ENCODE peak calls at places on chromosomes 6 and 20, in six cellular contexts. R, K, F, T, U and G are unnamed samples. For H3K27me3, the result is how much of the 10 kb centered on the place peaks cover.

GRCh38 chr20:49594143-49594928 is 26.4 kb upstream of the PTGIS start:
- DNase-seq in T (peak), K (no peak), F (no peak), U (peak), R (peak), G (peak)

GRCh38 chr6:90369024-90369519 is 72.4 kb upstream of the BACH2 start:
- DNase-seq in U (peak), R (peak), K (peak), T (peak), F (peak), G (peak)

GRCh38 chr6:166977626-166978550 is 21.3 kb upstream of the CEP43 start:
- DNase-seq in R (no peak), U (no peak), T (no peak), K (no peak), F (no peak), G (no peak)

GRCh38 chr6:75525682-75526081 is 32.1 kb upstream of the FILIP1 start:
- DNase-seq in F (no peak), K (no peak), T (no peak), R (no peak), U (no peak), G (no peak)

GRCh38 chr6:105711216-105711615 is 308.3 kb upstream of the PREP start:
- DNase-seq in U (no peak), R (no peak), K (no peak), F (no peak), T (no peak), G (no peak)

GRCh38 chr20:22520381-22520780 is 64.0 kb downstream of the FOXA2 start:
- DNase-seq in T (no peak), U (no peak), F (no peak), R (no peak), K (no peak), G (no peak)

GRCh38 chr20:51339721-51340450 is 202.6 kb downstream of the NFATC2 start:
- DNase-seq in U (no peak), F (no peak), T (no peak), K (no peak), R (no peak), G (no peak)

GRCh38 chr6:104226798-104227444 is 632.8 kb downstream of the HACE1 start:
- DNase-seq in T (no peak), K (no peak), R (no peak), U (no peak), F (no peak), G (no peak)

GRCh38 chr6:36827261-36828079 is 11.8 kb downstream of the CPNE5 start:
- DNase-seq in U (peak), F (no peak), R (no peak), K (no peak), T (peak), G (peak)

GRCh38 chr6:112216699-112217551 is 37.4 kb downstream of the LAMA4 start:
- DNase-seq in K (no peak), U (no peak), T (peak), R (no peak), F (no peak), G (no peak)

GRCh38 chr6:15101130-15101529 is 144.7 kb upstream of the JARID2 start:
- DNase-seq in R (no peak), F (no peak), T (no peak), U (no peak), K (no peak), G (no peak)

GRCh38 chr6:56540232-56540631 is 102.5 kb downstream of the DST start:
- DNase-seq in U (no peak), R (no peak), K (no peak), T (no peak), F (no peak), G (no peak)

GRCh38 chr20:64062276-64062595 is 762 bp upstream of the TCEA2 start:
- DNase-seq in T (no peak), R (no peak), F (no peak), K (no peak), U (no peak), G (no peak)

GRCh38 chr6:170437719-170438401 is 115.2 kb downstream of the PSMB1 start:
- DNase-seq in T (no peak), F (no peak), U (no peak), K (no peak), R (no peak), G (peak)

GRCh38 chr20:23248524-23248923 is 102.1 kb upstream of the NXT1 start:
- DNase-seq in R (no peak), T (no peak), K (no peak), F (no peak), U (no peak), G (no peak)

GRCh38 chr6:138914701-138915100 is 73.4 kb downstream of the REPS1 start:
- DNase-seq in K (no peak), F (no peak), T (no peak), U (no peak), R (no peak), G (no peak)

GRCh38 chr6:18226451-18226850 is 37.9 kb downstream of the DEK start:
- DNase-seq in R (no peak), F (no peak), U (no peak), T (no peak), K (no peak), G (no peak)

GRCh38 chr6:114281496-114281895 is 61.3 kb downstream of the HS3ST5 start:
- DNase-seq in U (no peak), K (no peak), R (no peak), T (no peak), F (no peak), G (no peak)

GRCh38 chr6:148037496-148037895 is 305.1 kb upstream of the SASH1 start:
- DNase-seq in R (no peak), F (no peak), T (peak), K (no peak), U (no peak), G (no peak)

GRCh38 chr6:42962502-42963178 is 2.1 kb downstream of the GNMT start:
- DNase-seq in T (no peak), R (no peak), F (no peak), U (no peak), K (no peak), G (no peak)

GRCh38 chr6:105272783-105273182 is 93.0 kb upstream of the POPDC3 start:
- DNase-seq in R (no peak), T (peak), K (no peak), U (peak), F (no peak), G (no peak)

GRCh38 chr6:36296240-36296639 is 26.4 kb downstream of the PNPLA1 start:
- DNase-seq in R (no peak), F (no peak), T (no peak), K (no peak), U (no peak), G (no peak)

GRCh38 chr20:51767018-51767866 is 948 bp downstream of the ATP9A start:
- DNase-seq in R (peak), T (peak), U (peak), K (peak), F (no peak), G (peak)

GRCh38 chr20:33731693-33732165 is at the start of gene ZNF341:
- DNase-seq in R (peak), T (peak), U (peak), F (peak), K (peak), G (peak)

GRCh38 chr6:166004491-166005275 is 163.0 kb downstream of the TBXT start:
- DNase-seq in K (no peak), T (no peak), R (no peak), U (no peak), F (no peak), G (no peak)

GRCh38 chr6:14022673-14023072 is 94.9 kb upstream of the CD83 start:
- DNase-seq in F (no peak), K (no peak), T (no peak), R (no peak), U (no peak), G (no peak)

GRCh38 chr6:28543671-28544131 is 18.0 kb downstream of the GPX5 start:
- DNase-seq in T (no peak), U (no peak), F (no peak), R (no peak), K (no peak), G (peak)

GRCh38 chr20:20210327-20210726 is 157.6 kb upstream of the INSM1 start:
- DNase-seq in U (peak), R (no peak), T (no peak), F (no peak), K (no peak), G (no peak)

GRCh38 chr6:167140589-167141474 is 16.9 kb downstream of the GPR31 start:
- DNase-seq in F (no peak), R (no peak), K (no peak), U (no peak), T (no peak), G (no peak)

GRCh38 chr20:62455929-62456328 is 19.9 kb downstream of the GATA5 start:
- DNase-seq in T (no peak), R (no peak), U (no peak), F (no peak), K (no peak), G (no peak)

GRCh38 chr20:17664025-17664638 is 17.9 kb downstream of the RRBP1 start:
- DNase-seq in U (no peak), R (no peak), F (no peak), T (no peak), K (no peak), G (peak)

GRCh38 chr6:135299256-135299655 is 118.1 kb downstream of the MYB start:
- DNase-seq in R (no peak), K (no peak), T (no peak), U (no peak), F (no peak), G (no peak)

DNA sequence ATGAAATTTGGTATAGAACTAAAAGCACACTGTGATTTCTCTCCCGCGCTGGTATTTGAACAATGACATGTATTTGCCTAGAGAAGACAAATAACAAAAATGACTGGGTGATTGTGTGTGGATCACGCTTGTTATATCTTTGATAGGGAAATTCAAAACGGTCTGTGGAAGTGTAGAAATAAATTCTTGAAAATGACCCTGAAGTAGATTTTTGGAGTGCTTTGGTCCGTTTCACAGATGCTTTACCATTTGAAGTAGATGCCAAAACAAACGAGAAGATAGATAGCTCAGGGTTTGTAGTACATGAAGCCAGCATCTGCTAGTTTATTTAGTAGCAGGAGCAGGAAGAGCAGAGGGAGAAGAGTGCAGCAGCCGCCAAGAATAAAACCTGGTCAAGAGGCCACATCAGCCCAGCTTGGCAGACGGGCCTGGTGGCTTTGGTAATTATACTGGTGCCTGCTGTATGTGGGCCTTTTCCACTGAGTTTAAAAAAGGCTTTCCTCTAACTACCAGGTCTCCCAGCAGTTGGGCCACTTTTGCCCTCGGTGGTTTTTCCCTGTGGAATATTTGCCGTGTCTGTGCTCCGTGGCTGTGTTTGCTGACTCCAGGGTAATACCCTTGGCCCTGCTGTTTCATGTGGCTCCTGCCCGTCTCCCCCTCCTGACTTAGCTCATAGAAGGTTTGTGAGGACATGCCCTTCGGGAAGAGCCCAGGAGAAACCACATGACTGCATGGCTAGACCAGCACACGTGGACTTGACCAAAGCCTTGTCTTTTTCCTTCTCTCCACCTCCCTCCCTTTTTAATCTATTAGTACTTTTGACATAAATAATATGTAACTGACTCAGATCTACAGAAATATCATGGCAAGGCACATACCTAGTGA is 294.0 kb downstream of the SOX4 start:
- DNase-seq in T (no peak), F (no peak), R (no peak), U (peak), K (no peak), G (peak)
- H3K4me3 ChIP-seq in T (no peak), F (no peak), R (no peak), U (no peak), K (no peak), G (no peak)

GRCh38 chr20:6228302-6228843 is 105.5 kb upstream of the FERMT1 start:
- DNase-seq in R (no peak), K (no peak), F (no peak), U (no peak), T (no peak), G (no peak)
- H3K27me3 ChIP-seq in R (under half), K (under half), F (under half), U (under half), T (under half), G (under half)

GRCh38 chr20:44609511-44610312 is 27.3 kb downstream of the PKIG start:
- DNase-seq in U (peak), F (peak), R (peak), T (peak), K (peak), G (peak)

GRCh38 chr20:44606725-44607441 is 24.5 kb downstream of the PKIG start:
- DNase-seq in K (no peak), F (no peak), T (no peak), R (no peak), U (no peak), G (peak)

GRCh38 chr20:44613575-44613974 is 31.2 kb downstream of the PKIG start:
- DNase-seq in T (no peak), F (no peak), R (no peak), K (no peak), U (no peak), G (no peak)

GRCh38 chr20:44610313-44610965 is 28.1 kb downstream of the PKIG start:
- DNase-seq in F (no peak), T (no peak), R (no peak), K (no peak), U (no peak), G (no peak)

DNA sequence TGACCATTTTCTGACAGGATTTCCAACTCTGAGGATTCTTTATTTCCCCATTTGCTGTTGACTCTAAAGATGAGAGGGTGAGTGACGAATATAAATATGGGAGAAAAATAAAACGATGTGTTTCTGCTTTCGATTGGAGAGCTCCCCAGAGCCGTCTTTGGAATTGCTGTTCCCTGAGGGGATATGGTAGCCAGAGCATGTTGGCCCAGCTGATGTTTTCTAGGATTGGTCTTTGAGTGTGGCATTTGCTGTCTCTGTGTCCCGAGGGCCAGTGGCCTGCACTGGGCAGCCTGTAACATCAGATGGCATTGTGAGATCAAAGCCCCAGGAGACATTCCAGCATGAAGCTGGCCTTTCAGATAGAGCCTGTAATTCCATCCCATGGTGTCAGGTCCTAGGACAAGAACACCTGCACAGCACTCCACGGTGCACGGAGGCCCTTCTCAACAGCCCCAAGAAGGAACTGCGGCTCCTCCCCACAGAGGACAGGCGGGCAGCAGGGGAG is 26.7 kb downstream of the PKIG start:
- DNase-seq in R (no peak), U (no peak), T (no peak), K (no peak), F (no peak), G (no peak)
- H3K27ac ChIP-seq in R (peak), U (peak), T (no peak), K (peak), F (peak), G (peak)

DNA sequence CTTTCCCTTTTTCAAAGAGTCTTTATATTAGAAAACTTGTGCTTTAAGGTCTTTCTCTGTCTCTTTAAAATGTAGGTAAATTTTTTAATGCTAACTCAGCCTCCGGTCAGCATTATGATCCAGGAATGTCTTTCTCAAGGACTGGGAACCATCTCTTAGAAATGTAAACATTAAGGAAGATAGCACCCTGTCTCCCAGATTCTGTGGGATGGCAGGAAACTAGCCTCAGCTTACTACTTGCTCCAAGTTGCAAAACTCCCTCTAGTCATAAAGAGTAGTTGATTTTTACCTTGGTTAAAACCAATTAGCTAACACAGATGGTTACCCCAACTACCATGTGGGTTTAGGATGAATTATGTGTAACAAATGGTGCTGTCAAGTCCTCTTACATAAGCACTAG is 4.7 kb upstream of the TAAR1 start:
- DNase-seq in R (no peak), T (no peak), K (no peak), U (no peak), F (no peak), G (no peak)
- H3K4me3 ChIP-seq in R (no peak), T (no peak), K (no peak), U (no peak), F (no peak), G (no peak)

DNA sequence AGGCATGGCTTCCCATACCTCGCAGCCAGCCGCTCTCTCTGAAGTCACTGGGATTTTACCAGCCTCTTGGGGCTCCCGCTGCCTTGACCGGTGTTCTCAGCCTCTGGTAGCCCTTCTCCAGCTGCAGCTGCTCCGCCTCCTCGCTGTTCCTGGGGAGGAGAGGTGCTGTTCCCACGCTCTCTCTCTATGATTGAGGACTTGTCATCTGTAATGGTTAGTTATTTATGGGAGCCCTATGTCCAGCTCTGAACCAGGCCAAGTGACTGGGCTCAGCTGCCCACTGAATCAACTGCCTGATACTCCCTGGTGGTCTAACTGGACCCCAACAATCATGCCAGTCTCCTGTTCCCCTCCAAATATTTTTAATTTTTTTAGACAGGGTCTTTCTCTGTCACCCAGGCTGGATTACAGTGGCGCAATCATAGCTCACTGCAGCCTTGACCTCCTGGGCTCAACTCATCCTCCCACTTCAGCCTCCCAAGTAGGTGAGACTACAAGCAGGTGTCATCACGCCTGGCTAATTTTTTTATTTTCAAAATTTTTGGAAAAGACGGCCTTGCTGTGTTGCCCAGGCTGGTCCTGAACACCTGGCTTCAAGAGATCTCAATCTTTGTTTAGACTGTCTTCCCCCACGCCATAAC is 4.8 kb upstream of the SLC4A11 start:
- DNase-seq in K (no peak), U (no peak), R (no peak), F (no peak), T (no peak), G (peak)
- H3K27me3 ChIP-seq in K (under half), U (under half), R (under half), F (under half), T (under half), G (under half)

DNA sequence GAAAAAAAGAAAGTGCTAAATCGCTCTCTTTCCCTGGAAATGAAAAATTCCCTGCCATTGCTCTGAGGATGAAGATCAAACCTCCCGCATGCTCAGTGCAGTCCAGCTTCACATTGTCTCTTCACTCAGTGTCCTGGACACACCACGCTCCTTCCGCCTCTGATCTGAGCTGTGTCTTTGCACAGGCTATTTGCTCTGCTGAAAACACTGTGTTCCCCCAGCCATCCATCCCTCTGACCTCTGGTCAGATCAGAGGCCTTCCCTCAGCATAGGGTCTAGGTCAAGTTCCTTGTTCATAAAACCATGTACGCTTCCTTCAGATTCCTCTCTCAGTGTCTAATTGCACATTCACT is 40.2 kb upstream of the DSN1 start:
- DNase-seq in F (no peak), R (no peak), K (no peak), T (no peak), U (no peak), G (no peak)
- H3K27ac ChIP-seq in F (no peak), R (no peak), K (no peak), T (peak), U (no peak), G (no peak)